ENCODE peak calls at places on chromosomes 3 and 15, in ten cellular contexts. I is effector memory CD8-positive, alpha-beta T cell; L is activated T-helper 1 cell treated with anti-CD3 and anti-CD28 coated beads, Interleukin-12 subunit alpha, Interleukin-12 subunit beta, Interleukin-2, Interleukin-4 antibody, amounts not matched to agents 30 ng/mL and 10 ng/mL and 1 ng/mL, durations not matched to agents 14 hours and 24 hours and 36 hours; C is natural killer cell; T is ovary; K is activated CD4-positive, alpha-beta T cell treated with anti-CD3 and anti-CD28 coated beads, Interleukin-2, amount 50 U/mL, for 4 hours; D is NCI-H510A treated with DMSO at 0.1 percent for 48 hours; E is ELF-1; U is pancreas; O is DMS153. H is an unnamed sample.

GRCh38 chr3:129180461-129180860 is 3.2 kb downstream of the CNBP start:
- DNase-seq in E (no peak), L (no peak), D (no peak), U (no peak), O (no peak), K (no peak), C (no peak), I (no peak), T (no peak), H (no peak)

GRCh38 chr3:104939196-104939595 is 427.5 kb upstream of the ALCAM start:
- DNase-seq in E (no peak), I (no peak), L (no peak), K (no peak), T (no peak), O (no peak), D (no peak), U (no peak), C (no peak), H (no peak)

GRCh38 chr3:127351775-127352350 is 64.0 kb upstream of the PRR20G start:
- DNase-seq in C (no peak), I (no peak), D (no peak), E (no peak), L (no peak), T (no peak), O (peak; percentile 14), U (no peak), K (no peak), H (no peak)

GRCh38 chr3:189049458-189050231 is 122.1 kb upstream of the TPRG1 start:
- DNase-seq in U (no peak), I (no peak), L (peak; percentile 12), D (no peak), T (no peak), O (no peak), K (no peak), E (peak; percentile 22), C (no peak), H (no peak)

GRCh38 chr3:71582612-71583568 is 638 bp downstream of the FOXP1 start:
- DNase-seq in O (no peak), D (peak; percentile 5), I (peak; percentile 40), L (peak; percentile 14), U (peak; percentile 87), T (peak; percentile 78), K (peak; percentile 62), C (peak; percentile 55), E (peak; percentile 72), H (no peak)

GRCh38 chr15:82621970-82622369 is 25.2 kb downstream of the CPEB1 start:
- DNase-seq in E (no peak), L (no peak), O (no peak), T (no peak), K (no peak), C (no peak), D (no peak), I (no peak), U (no peak), H (no peak)

GRCh38 chr3:151278223-151278622 is at the start of gene P2RY14:
- DNase-seq in L (no peak), I (no peak), E (no peak), C (no peak), T (no peak), D (no peak), O (no peak), K (no peak), U (no peak), H (no peak)

GRCh38 chr3:172607305-172608121 is 84.3 kb upstream of the TNFSF10 start:
- DNase-seq in K (no peak), U (no peak), I (no peak), D (no peak), C (no peak), E (peak; percentile 45), T (no peak), L (no peak), O (peak; percentile 54), H (no peak)

GRCh38 chr3:137808015-137808414 is 43.9 kb downstream of the SOX14 start:
- DNase-seq in E (peak; percentile 12), I (no peak), K (no peak), O (no peak), D (no peak), C (no peak), T (no peak), U (no peak), L (no peak), H (no peak)

GRCh38 chr15:93250905-93251304 is 161.9 kb upstream of the RGMA start:
- DNase-seq in C (no peak), D (no peak), K (no peak), O (no peak), L (no peak), U (no peak), E (no peak), I (no peak), T (no peak), H (no peak)

GRCh38 chr3:129056832-129057231 is 3.7 kb upstream of the GP9 start:
- DNase-seq in K (no peak), O (no peak), E (no peak), C (no peak), L (no peak), U (no peak), T (no peak), D (no peak), I (no peak), H (no peak)

GRCh38 chr15:78906310-78906608 is 33.6 kb downstream of the MORF4L1 start:
- DNase-seq in L (no peak), C (no peak), K (no peak), D (no peak), T (no peak), E (no peak), I (no peak), O (no peak), U (no peak), H (no peak)

GRCh38 chr3:192168202-192168601 is 559.1 kb downstream of the FGF12 start:
- DNase-seq in I (no peak), L (no peak), T (no peak), U (no peak), O (no peak), E (no peak), D (no peak), K (no peak), C (no peak), H (no peak)

GRCh38 chr3:37554364-37554763 is 307.3 kb upstream of the CTDSPL start:
- DNase-seq in E (peak; percentile 50), U (no peak), D (no peak), O (no peak), K (no peak), L (no peak), T (no peak), C (no peak), I (no peak), H (no peak)

GRCh38 chr3:122101646-122102045 is 46.5 kb downstream of the CD86 start:
- DNase-seq in K (no peak), O (peak; percentile 80), I (peak; percentile 43), U (no peak), L (no peak), D (peak; percentile 69), T (no peak), C (no peak), E (peak; percentile 23), H (peak; percentile 51)

GRCh38 chr15:42136513-42136912 is 19.9 kb downstream of the PLA2G4F start:
- DNase-seq in D (no peak), U (no peak), O (no peak), L (no peak), K (no peak), C (no peak), I (no peak), E (no peak), T (no peak), H (no peak)

H was measured in NCI-H2107.